ENCODE peak calls at places on chromosomes 3 and 15, in nine cellular contexts. One of them, this sample, is unnamed.

GRCh38 chr3:47452460-47453215 is 23.1 kb downstream of the SCAP start:
- DNase-seq in mammary epithelial cell: no peak
- DNase-seq in tibial artery: no peak
- DNase-seq in spleen: no peak
- DNase-seq in esophagus squamous epithelium: no peak
- DNase-seq in right lobe of liver: peak
- DNase-seq in dorsolateral prefrontal cortex: no peak
- DNase-seq in fibroblast of the aortic adventitia: no peak
- DNase-seq in fibroblast of pulmonary artery: no peak
- DNase-seq in this sample: no peak

GRCh38 chr3:133408961-133409360 is 9.1 kb downstream of the BFSP2 start:
- DNase-seq in right lobe of liver: no peak
- DNase-seq in esophagus squamous epithelium: no peak
- DNase-seq in fibroblast of pulmonary artery: peak
- DNase-seq in fibroblast of the aortic adventitia: peak
- DNase-seq in dorsolateral prefrontal cortex: no peak
- DNase-seq in spleen: no peak
- DNase-seq in mammary epithelial cell: no peak
- DNase-seq in tibial artery: no peak
- DNase-seq in this sample: no peak

GRCh38 chr3:105676621-105677300 is 192.1 kb downstream of the CBLB start:
- DNase-seq in dorsolateral prefrontal cortex: no peak
- DNase-seq in mammary epithelial cell: no peak
- DNase-seq in tibial artery: no peak
- DNase-seq in esophagus squamous epithelium: no peak
- DNase-seq in fibroblast of the aortic adventitia: no peak
- DNase-seq in spleen: no peak
- DNase-seq in right lobe of liver: no peak
- DNase-seq in fibroblast of pulmonary artery: no peak
- DNase-seq in this sample: no peak

GRCh38 chr3:8266679-8267267 is 234.8 kb upstream of the LMCD1 start:
- DNase-seq in fibroblast of pulmonary artery: no peak
- DNase-seq in tibial artery: no peak
- DNase-seq in dorsolateral prefrontal cortex: no peak
- DNase-seq in spleen: no peak
- DNase-seq in right lobe of liver: no peak
- DNase-seq in esophagus squamous epithelium: no peak
- DNase-seq in mammary epithelial cell: no peak
- DNase-seq in fibroblast of the aortic adventitia: no peak
- DNase-seq in this sample: no peak

GRCh38 chr3:53152316-53152715 is 8.7 kb upstream of the PRKCD start:
- DNase-seq in spleen: no peak
- DNase-seq in fibroblast of pulmonary artery: no peak
- DNase-seq in right lobe of liver: no peak
- DNase-seq in fibroblast of the aortic adventitia: no peak
- DNase-seq in dorsolateral prefrontal cortex: no peak
- DNase-seq in mammary epithelial cell: no peak
- DNase-seq in esophagus squamous epithelium: no peak
- DNase-seq in tibial artery: no peak
- DNase-seq in this sample: no peak

GRCh38 chr3:141887051-141887450 is 10.6 kb downstream of the ATP1B3 start:
- DNase-seq in fibroblast of pulmonary artery: no peak
- DNase-seq in mammary epithelial cell: no peak
- DNase-seq in right lobe of liver: no peak
- DNase-seq in esophagus squamous epithelium: no peak
- DNase-seq in dorsolateral prefrontal cortex: no peak
- DNase-seq in fibroblast of the aortic adventitia: no peak
- DNase-seq in tibial artery: no peak
- DNase-seq in spleen: no peak
- DNase-seq in this sample: no peak

GRCh38 chr15:83310521-83311456 is 26.3 kb upstream of the BNC1 start:
- DNase-seq in spleen: no peak
- DNase-seq in mammary epithelial cell: peak
- DNase-seq in fibroblast of the aortic adventitia: peak
- DNase-seq in right lobe of liver: no peak
- DNase-seq in tibial artery: no peak
- DNase-seq in fibroblast of pulmonary artery: peak
- DNase-seq in dorsolateral prefrontal cortex: no peak
- DNase-seq in esophagus squamous epithelium: no peak
- DNase-seq in this sample: no peak

GRCh38 chr3:125356140-125357026 is 18.7 kb downstream of the ZNF148 start:
- DNase-seq in tibial artery: no peak
- DNase-seq in mammary epithelial cell: no peak
- DNase-seq in esophagus squamous epithelium: no peak
- DNase-seq in fibroblast of pulmonary artery: no peak
- DNase-seq in right lobe of liver: no peak
- DNase-seq in dorsolateral prefrontal cortex: no peak
- DNase-seq in spleen: no peak
- DNase-seq in fibroblast of the aortic adventitia: peak
- DNase-seq in this sample: no peak

GRCh38 chr3:141525813-141526212 is 39.0 kb downstream of the RASA2 start:
- DNase-seq in spleen: no peak
- DNase-seq in mammary epithelial cell: no peak
- DNase-seq in esophagus squamous epithelium: no peak
- DNase-seq in right lobe of liver: no peak
- DNase-seq in fibroblast of the aortic adventitia: no peak
- DNase-seq in tibial artery: no peak
- DNase-seq in fibroblast of pulmonary artery: no peak
- DNase-seq in dorsolateral prefrontal cortex: no peak
- DNase-seq in this sample: no peak

GRCh38 chr3:42880601-42881451 is 5.1 kb upstream of the CYP8B1 start:
- DNase-seq in dorsolateral prefrontal cortex: peak
- DNase-seq in spleen: peak
- DNase-seq in fibroblast of the aortic adventitia: peak
- DNase-seq in fibroblast of pulmonary artery: peak
- DNase-seq in right lobe of liver: peak
- DNase-seq in mammary epithelial cell: peak
- DNase-seq in esophagus squamous epithelium: peak
- DNase-seq in tibial artery: peak
- DNase-seq in this sample: peak

GRCh38 chr3:8421267-8421666 is 80.4 kb upstream of the LMCD1 start:
- DNase-seq in tibial artery: no peak
- DNase-seq in fibroblast of pulmonary artery: no peak
- DNase-seq in right lobe of liver: no peak
- DNase-seq in dorsolateral prefrontal cortex: no peak
- DNase-seq in fibroblast of the aortic adventitia: no peak
- DNase-seq in esophagus squamous epithelium: no peak
- DNase-seq in spleen: no peak
- DNase-seq in mammary epithelial cell: no peak
- DNase-seq in this sample: no peak

GRCh38 chr3:73547427-73548036 is 77.2 kb downstream of the PDZRN3 start:
- DNase-seq in esophagus squamous epithelium: no peak
- DNase-seq in tibial artery: no peak
- DNase-seq in fibroblast of pulmonary artery: peak
- DNase-seq in spleen: no peak
- DNase-seq in mammary epithelial cell: no peak
- DNase-seq in right lobe of liver: no peak
- DNase-seq in fibroblast of the aortic adventitia: peak
- DNase-seq in dorsolateral prefrontal cortex: no peak
- DNase-seq in this sample: no peak

GRCh38 chr3:117921411-117921810 is 1113.2 kb downstream of the IGSF11 start:
- DNase-seq in tibial artery: no peak
- DNase-seq in fibroblast of pulmonary artery: no peak
- DNase-seq in right lobe of liver: no peak
- DNase-seq in esophagus squamous epithelium: no peak
- DNase-seq in mammary epithelial cell: no peak
- DNase-seq in dorsolateral prefrontal cortex: no peak
- DNase-seq in fibroblast of the aortic adventitia: no peak
- DNase-seq in spleen: no peak
- DNase-seq in this sample: no peak

GRCh38 chr3:174540536-174540935 is 318.6 kb upstream of the NAALADL2 start:
- DNase-seq in dorsolateral prefrontal cortex: no peak
- DNase-seq in esophagus squamous epithelium: no peak
- DNase-seq in tibial artery: no peak
- DNase-seq in fibroblast of the aortic adventitia: no peak
- DNase-seq in fibroblast of pulmonary artery: no peak
- DNase-seq in spleen: no peak
- DNase-seq in mammary epithelial cell: no peak
- DNase-seq in right lobe of liver: no peak
- DNase-seq in this sample: no peak

GRCh38 chr3:8561365-8561764 is 59.7 kb downstream of the LMCD1 start:
- DNase-seq in fibroblast of pulmonary artery: peak
- DNase-seq in tibial artery: peak
- DNase-seq in mammary epithelial cell: no peak
- DNase-seq in right lobe of liver: no peak
- DNase-seq in spleen: no peak
- DNase-seq in esophagus squamous epithelium: no peak
- DNase-seq in dorsolateral prefrontal cortex: no peak
- DNase-seq in fibroblast of the aortic adventitia: peak
- DNase-seq in this sample: no peak

GRCh38 chr3:138867996-138868395 is 33.3 kb upstream of the PIK3CB start:
- DNase-seq in right lobe of liver: no peak
- DNase-seq in fibroblast of pulmonary artery: peak
- DNase-seq in tibial artery: no peak
- DNase-seq in dorsolateral prefrontal cortex: no peak
- DNase-seq in fibroblast of the aortic adventitia: no peak
- DNase-seq in spleen: no peak
- DNase-seq in esophagus squamous epithelium: no peak
- DNase-seq in mammary epithelial cell: peak
- DNase-seq in this sample: no peak

DNA sequence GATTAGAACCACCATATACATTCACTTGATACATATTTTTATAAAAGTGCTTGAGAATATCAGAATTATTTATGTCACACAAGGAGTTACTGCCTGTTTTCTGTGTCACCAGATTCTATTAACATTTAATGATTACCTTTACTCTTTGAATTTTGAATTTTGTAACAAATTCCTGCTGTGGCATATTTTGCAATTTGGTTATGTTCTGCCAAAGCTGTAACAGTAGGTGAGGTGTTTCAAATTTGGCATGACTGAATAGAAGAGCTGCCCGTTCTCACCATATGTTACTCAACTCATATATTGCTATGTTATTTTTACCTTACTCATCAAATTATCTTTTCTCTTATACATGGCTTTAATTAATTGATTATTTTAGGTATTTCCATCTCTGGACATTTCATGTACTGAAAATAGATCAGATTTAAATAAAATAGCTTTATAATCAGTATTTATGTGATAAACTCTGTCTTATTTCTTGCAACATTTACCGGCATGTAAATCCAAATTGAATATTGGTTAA is 18.9 kb downstream of the PML start:
- DNase-seq in fibroblast of pulmonary artery: no peak
- DNase-seq in tibial artery: no peak
- DNase-seq in fibroblast of the aortic adventitia: no peak
- DNase-seq in spleen: no peak
- DNase-seq in esophagus squamous epithelium: no peak
- DNase-seq in dorsolateral prefrontal cortex: no peak
- DNase-seq in right lobe of liver: no peak
- DNase-seq in mammary epithelial cell: no peak
- DNase-seq in this sample: no peak
- TF ChIP-seq CTCF in fibroblast of pulmonary artery: no peak
- TF ChIP-seq CTCF in tibial artery: no peak
- TF ChIP-seq CTCF in fibroblast of the aortic adventitia: no peak
- TF ChIP-seq CTCF in spleen: no peak
- TF ChIP-seq CTCF in esophagus squamous epithelium: no peak
- TF ChIP-seq CTCF in dorsolateral prefrontal cortex: no peak
- TF ChIP-seq CTCF in right lobe of liver: no peak
- TF ChIP-seq CTCF in mammary epithelial cell: no peak
- TF ChIP-seq CTCF in this sample: no peak

DNA sequence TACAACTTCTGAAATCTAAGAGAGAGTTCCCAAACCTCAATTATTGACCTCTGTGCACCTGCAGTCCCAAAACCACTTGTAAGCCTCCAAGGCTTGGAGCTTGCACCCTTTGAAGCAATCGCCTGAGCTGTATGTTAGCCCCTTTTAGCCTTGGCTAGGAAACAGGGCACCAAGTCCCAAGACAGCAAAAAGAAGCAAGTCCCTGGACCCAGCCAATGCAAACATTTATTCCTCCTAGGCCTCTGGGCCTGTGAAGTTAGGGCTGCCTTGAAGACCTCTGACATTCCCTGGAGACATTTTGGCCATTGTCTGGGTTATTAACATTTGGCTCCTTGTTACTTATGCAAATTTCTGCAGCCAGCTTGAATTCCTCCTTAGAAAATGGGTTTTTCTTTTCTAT is 26.9 kb upstream of the ARRDC4 start:
- DNase-seq in fibroblast of pulmonary artery: no peak
- DNase-seq in tibial artery: no peak
- DNase-seq in esophagus squamous epithelium: no peak
- DNase-seq in dorsolateral prefrontal cortex: no peak
- DNase-seq in fibroblast of the aortic adventitia: no peak
- DNase-seq in spleen: no peak
- DNase-seq in right lobe of liver: no peak
- DNase-seq in mammary epithelial cell: no peak
- DNase-seq in this sample: no peak
- H3K4me3 ChIP-seq in fibroblast of pulmonary artery: no peak
- H3K4me3 ChIP-seq in tibial artery: no peak
- H3K4me3 ChIP-seq in esophagus squamous epithelium: no peak
- H3K4me3 ChIP-seq in dorsolateral prefrontal cortex: no peak
- H3K4me3 ChIP-seq in fibroblast of the aortic adventitia: no peak
- H3K4me3 ChIP-seq in spleen: no peak
- H3K4me3 ChIP-seq in right lobe of liver: no peak
- H3K4me3 ChIP-seq in mammary epithelial cell: no peak
- H3K4me3 ChIP-seq in this sample: no peak

GRCh38 chr3:11589706-11590105 is 54.0 kb downstream of the VGLL4 start:
- DNase-seq in fibroblast of pulmonary artery: no peak
- DNase-seq in right lobe of liver: no peak
- DNase-seq in mammary epithelial cell: no peak
- DNase-seq in tibial artery: no peak
- DNase-seq in dorsolateral prefrontal cortex: no peak
- DNase-seq in fibroblast of the aortic adventitia: no peak
- DNase-seq in spleen: no peak
- DNase-seq in esophagus squamous epithelium: no peak
- DNase-seq in this sample: no peak
- TF ChIP-seq CTCF in fibroblast of pulmonary artery: no peak
- TF ChIP-seq CTCF in right lobe of liver: no peak
- TF ChIP-seq CTCF in mammary epithelial cell: no peak
- TF ChIP-seq CTCF in tibial artery: no peak
- TF ChIP-seq CTCF in dorsolateral prefrontal cortex: no peak
- TF ChIP-seq CTCF in fibroblast of the aortic adventitia: no peak
- TF ChIP-seq CTCF in spleen: no peak
- TF ChIP-seq CTCF in esophagus squamous epithelium: no peak
- TF ChIP-seq CTCF in this sample: no peak

GRCh38 chr15:93180656-93181055 is 91.6 kb upstream of the RGMA start:
- DNase-seq in mammary epithelial cell: no peak
- DNase-seq in dorsolateral prefrontal cortex: no peak
- DNase-seq in fibroblast of the aortic adventitia: no peak
- DNase-seq in spleen: no peak
- DNase-seq in fibroblast of pulmonary artery: no peak
- DNase-seq in tibial artery: no peak
- DNase-seq in right lobe of liver: no peak
- DNase-seq in esophagus squamous epithelium: no peak
- DNase-seq in this sample: no peak

GRCh38 chr15:93180128-93180527 is 91.1 kb upstream of the RGMA start:
- DNase-seq in right lobe of liver: no peak
- DNase-seq in spleen: no peak
- DNase-seq in mammary epithelial cell: no peak
- DNase-seq in fibroblast of the aortic adventitia: no peak
- DNase-seq in tibial artery: no peak
- DNase-seq in esophagus squamous epithelium: no peak
- DNase-seq in dorsolateral prefrontal cortex: no peak
- DNase-seq in fibroblast of pulmonary artery: no peak
- DNase-seq in this sample: no peak

GRCh38 chr15:93179704-93180103 is 90.7 kb upstream of the RGMA start:
- DNase-seq in esophagus squamous epithelium: no peak
- DNase-seq in right lobe of liver: no peak
- DNase-seq in fibroblast of pulmonary artery: no peak
- DNase-seq in mammary epithelial cell: no peak
- DNase-seq in fibroblast of the aortic adventitia: no peak
- DNase-seq in tibial artery: no peak
- DNase-seq in spleen: no peak
- DNase-seq in dorsolateral prefrontal cortex: no peak
- DNase-seq in this sample: no peak

GRCh38 chr15:93179072-93179471 is 90.1 kb upstream of the RGMA start:
- DNase-seq in mammary epithelial cell: no peak
- DNase-seq in spleen: no peak
- DNase-seq in tibial artery: peak
- DNase-seq in esophagus squamous epithelium: no peak
- DNase-seq in right lobe of liver: peak
- DNase-seq in fibroblast of pulmonary artery: no peak
- DNase-seq in fibroblast of the aortic adventitia: no peak
- DNase-seq in dorsolateral prefrontal cortex: no peak
- DNase-seq in this sample: peak

GRCh38 chr15:93178371-93178770 is 89.4 kb upstream of the RGMA start:
- DNase-seq in mammary epithelial cell: no peak
- DNase-seq in right lobe of liver: no peak
- DNase-seq in fibroblast of the aortic adventitia: no peak
- DNase-seq in fibroblast of pulmonary artery: no peak
- DNase-seq in esophagus squamous epithelium: no peak
- DNase-seq in dorsolateral prefrontal cortex: no peak
- DNase-seq in spleen: no peak
- DNase-seq in tibial artery: no peak
- DNase-seq in this sample: no peak
- H3K4me3 ChIP-seq in mammary epithelial cell: no peak
- H3K4me3 ChIP-seq in right lobe of liver: no peak
- H3K4me3 ChIP-seq in fibroblast of the aortic adventitia: no peak
- H3K4me3 ChIP-seq in fibroblast of pulmonary artery: no peak
- H3K4me3 ChIP-seq in esophagus squamous epithelium: no peak
- H3K4me3 ChIP-seq in dorsolateral prefrontal cortex: no peak
- H3K4me3 ChIP-seq in spleen: no peak
- H3K4me3 ChIP-seq in tibial artery: no peak
- H3K4me3 ChIP-seq in this sample: no peak